ENCODE peak calls at places on chromosomes 5 and 9, in four cellular contexts. H, W, N and Q are unnamed samples.

GRCh38 chr5:83925321-83925877 is 204.7 kb upstream of the HAPLN1 start:
- DNase-seq in H (no peak), W (no peak), N (no peak), Q (no peak)

GRCh38 chr9:18479405-18479804 is 5.5 kb downstream of the ADAMTSL1 start:
- DNase-seq in H (no peak), W (no peak), N (no peak), Q (no peak)

GRCh38 chr5:175692996-175693700 is 35.3 kb downstream of the HRH2 start:
- DNase-seq in H (no peak), W (no peak), N (no peak), Q (no peak)

GRCh38 chr9:111994831-111995458 is 98.3 kb downstream of the UGCG start:
- DNase-seq in H (no peak), W (no peak), N (no peak), Q (no peak)

GRCh38 chr9:93318441-93318840 is 133.0 kb upstream of the FAM120A start:
- DNase-seq in H (no peak), W (no peak), N (no peak), Q (no peak)

GRCh38 chr5:112146323-112146848 is 272.7 kb downstream of the EPB41L4A start:
- DNase-seq in H (no peak), W (no peak), N (no peak), Q (peak)

GRCh38 chr5:3684118-3684517 is 88.5 kb downstream of the IRX1 start:
- DNase-seq in H (no peak), W (no peak), N (no peak), Q (no peak)

GRCh38 chr5:127053049-127053448 is 20.3 kb downstream of the C5orf63 start:
- DNase-seq in H (no peak), W (no peak), N (no peak), Q (no peak)

GRCh38 chr5:155254399-155254798 is 240.8 kb downstream of the KIF4B start:
- DNase-seq in H (no peak), W (no peak), N (no peak), Q (no peak)

GRCh38 chr5:91266184-91266705 is 116.9 kb downstream of the ARRDC3 start:
- DNase-seq in H (no peak), W (peak), N (no peak), Q (peak)
- TF ChIP-seq CTCF in H (no peak), W (peak), N (no peak), Q (no peak)

GRCh38 chr9:137302176-137303030 is at the start of gene NRARP:
- DNase-seq in H (peak), W (peak), N (peak), Q (peak)
- TF ChIP-seq CTCF in H (no peak), W (peak), N (peak), Q (peak)

GRCh38 chr5:177336112-177336511 is 15.4 kb downstream of the LMAN2 start:
- DNase-seq in H (no peak), W (no peak), N (peak), Q (no peak)
- TF ChIP-seq CTCF in H (no peak), W (peak), N (peak), Q (no peak)

DNA sequence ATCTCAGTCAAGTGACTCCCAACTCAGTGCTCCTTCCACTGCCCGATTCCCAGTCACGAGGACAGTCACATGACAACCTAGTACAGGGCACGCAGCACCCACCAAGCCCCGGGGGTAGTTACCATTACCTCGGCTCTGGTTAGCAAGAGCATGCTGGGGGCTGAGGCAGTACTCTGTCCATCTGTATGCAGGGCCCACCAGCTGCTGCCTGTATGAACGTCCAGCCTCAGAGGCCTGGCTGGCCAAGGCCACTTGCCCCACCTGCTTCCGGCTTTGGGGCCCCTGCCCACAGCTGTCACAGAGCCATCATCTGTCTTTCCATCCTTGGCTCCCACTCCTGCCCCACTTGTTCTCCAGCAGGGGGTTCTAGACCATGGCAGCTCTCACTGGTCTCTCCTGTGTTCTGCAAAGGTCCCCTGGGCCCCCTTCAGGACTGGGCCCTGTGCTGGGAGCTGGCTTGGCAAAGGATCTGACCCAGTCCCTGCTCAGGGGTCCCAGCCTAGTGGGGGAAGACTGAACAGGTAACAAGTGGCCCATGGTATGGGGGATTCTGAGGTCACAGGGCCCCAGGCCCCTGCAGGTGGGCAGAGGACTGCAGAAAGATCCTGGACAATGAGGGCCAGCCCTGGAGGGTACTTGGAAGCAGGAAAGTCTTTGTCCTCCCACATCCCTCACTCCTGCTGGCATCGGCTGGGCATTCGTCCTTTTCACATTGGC is 3.3 kb downstream of the RPL35 start:
- DNase-seq in H (no peak), W (no peak), N (no peak), Q (no peak)
- TF ChIP-seq CTCF in H (no peak), W (no peak), N (no peak), Q (no peak)

GRCh38 chr5:179344301-179345178 is 721 bp downstream of the ADAMTS2 start:
- DNase-seq in H (no peak), W (no peak), N (peak), Q (peak)

GRCh38 chr5:179343021-179343781 is 2.1 kb downstream of the ADAMTS2 start:
- DNase-seq in H (no peak), W (no peak), N (peak), Q (no peak)

GRCh38 chr5:179343902-179344300 is 1.4 kb downstream of the ADAMTS2 start:
- DNase-seq in H (no peak), W (no peak), N (no peak), Q (no peak)

GRCh38 chr5:179340465-179340864 is 4.8 kb downstream of the ADAMTS2 start:
- DNase-seq in H (no peak), W (no peak), N (no peak), Q (no peak)

DNA sequence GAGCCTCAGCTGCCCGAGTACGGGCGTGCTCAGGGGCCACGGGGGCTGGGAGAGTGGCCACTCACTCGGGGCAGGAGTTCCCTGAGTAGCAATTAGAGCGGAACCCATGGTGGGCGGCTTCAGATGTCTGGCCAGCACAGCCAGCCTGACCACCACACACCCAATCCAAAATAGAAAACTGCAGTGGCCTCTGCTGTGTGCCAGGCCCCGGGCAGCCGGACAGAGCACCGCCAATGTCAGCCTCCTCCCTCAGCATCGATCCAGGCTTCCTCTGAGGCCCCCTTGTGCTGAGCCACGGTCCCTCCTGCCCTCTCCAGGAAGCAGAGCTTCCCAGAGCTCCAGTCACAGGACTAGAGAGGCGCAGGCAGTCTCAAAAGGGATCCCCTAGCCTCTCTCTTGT is 2.7 kb downstream of the ADAMTS2 start:
- DNase-seq in H (no peak), W (no peak), N (peak), Q (no peak)
- TF ChIP-seq CTCF in H (no peak), W (no peak), N (peak), Q (no peak)

GRCh38 chr5:75053286-75054109 is 1.1 kb upstream of the GCNT4 start:
- DNase-seq in H (peak), W (peak), N (peak), Q (peak)
- TF ChIP-seq CTCF in H (no peak), W (no peak), N (no peak), Q (no peak)

GRCh38 chr9:100219347-100219746 is 120.3 kb downstream of the INVS start:
- DNase-seq in H (no peak), W (no peak), N (no peak), Q (peak)

GRCh38 chr9:100227636-100228035 is 125.1 kb downstream of the TEX10 start:
- DNase-seq in H (no peak), W (no peak), N (no peak), Q (no peak)

GRCh38 chr9:100221538-100221937 is 122.5 kb downstream of the INVS start:
- DNase-seq in H (no peak), W (no peak), N (no peak), Q (no peak)

GRCh38 chr9:100220936-100221335 is 121.9 kb downstream of the INVS start:
- DNase-seq in H (no peak), W (no peak), N (no peak), Q (no peak)

GRCh38 chr9:100222674-100223073 is 123.6 kb downstream of the INVS start:
- DNase-seq in H (no peak), W (peak), N (no peak), Q (no peak)
- TF ChIP-seq CTCF in H (peak), W (peak), N (peak), Q (no peak)

GRCh38 chr5:171848006-171848405 is 62.4 kb downstream of the SMIM23 start:
- DNase-seq in H (no peak), W (no peak), N (no peak), Q (no peak)

GRCh38 chr5:171848487-171848886 is 62.9 kb downstream of the SMIM23 start:
- DNase-seq in H (no peak), W (no peak), N (no peak), Q (no peak)

GRCh38 chr5:171849585-171850353 is 64.2 kb downstream of the SMIM23 start:
- DNase-seq in H (no peak), W (no peak), N (no peak), Q (no peak)

GRCh38 chr5:171850354-171850947 is 64.8 kb downstream of the SMIM23 start:
- DNase-seq in H (no peak), W (peak), N (no peak), Q (no peak)

GRCh38 chr5:171848911-171849520 is 63.4 kb downstream of the SMIM23 start:
- DNase-seq in H (no peak), W (no peak), N (no peak), Q (no peak)
- TF ChIP-seq CTCF in H (no peak), W (no peak), N (no peak), Q (no peak)

GRCh38 chr5:33228149-33228548 is 212.6 kb upstream of the TARS1 start:
- DNase-seq in H (no peak), W (no peak), N (no peak), Q (no peak)
- TF ChIP-seq CTCF in H (no peak), W (no peak), N (no peak), Q (no peak)